ENCODE peak calls at places on chromosomes 4 and X, in seven cellular contexts. H is hepatocyte; E is upper lobe of left lung; Q is CD8-positive, alpha-beta T cell; G is mammary epithelial cell; P is upper lobe of right lung; Y is fibroblast of pulmonary artery. O is an unnamed sample.
A peak's percentile ranks its signal among the peaks of the same experiment; 100 is the strongest.

GRCh38 chr4:75544870-75545269 is 11.0 kb upstream of the ODAPH start:
- DNase-seq in H (no peak), E (no peak), Q (no peak), G (no peak), P (no peak), Y (no peak), O (no peak)

GRCh38 chrX:104988038-104988437 is 232.5 kb downstream of the TEX13A start:
- DNase-seq in H (no peak), E (no peak), Q (no peak), G (no peak), P (no peak), Y (no peak), O (no peak)

GRCh38 chrX:48974033-48974432 is 2.4 kb upstream of the KCND1 start:
- DNase-seq in H (no peak), E (no peak), Q (no peak), G (no peak), P (no peak), Y (no peak), O (no peak)

GRCh38 chr4:184851200-184851541 is 25.4 kb upstream of the ACSL1 start:
- DNase-seq in H (no peak), E (peak; percentile 64), Q (no peak), G (peak; percentile 9), P (no peak), Y (peak; percentile 67), O (no peak)

GRCh38 chr4:144733566-144733965 is 87.6 kb downstream of the HHIP start:
- DNase-seq in H (no peak), E (no peak), Q (no peak), G (no peak), P (no peak), Y (no peak), O (no peak)

GRCh38 chr4:26206339-26206738 is 114.5 kb upstream of the RBPJ start:
- DNase-seq in H (no peak), E (no peak), Q (no peak), G (no peak), P (no peak), Y (peak; percentile 85), O (no peak)

GRCh38 chr4:184347251-184348239 is 126.8 kb downstream of the IRF2 start:
- DNase-seq in H (peak; percentile 83), E (peak; percentile 67), Q (no peak), G (peak; percentile 74), P (no peak), Y (peak; percentile 52), O (no peak)

GRCh38 chr4:172011196-172011595 is 198.0 kb downstream of the GALNTL6 start:
- DNase-seq in H (no peak), E (no peak), Q (no peak), G (no peak), P (no peak), Y (no peak), O (peak; percentile 1)

GRCh38 chrX:9888953-9889470 is 78.1 kb upstream of the CLDN34 start:
- DNase-seq in H (no peak), E (no peak), Q (no peak), G (no peak), P (no peak), Y (no peak), O (no peak)

GRCh38 chr4:5635826-5636196 is 72.5 kb downstream of the EVC2 start:
- DNase-seq in H (no peak), E (no peak), Q (no peak), G (peak; percentile 87), P (no peak), Y (peak; percentile 43), O (no peak)

GRCh38 chrX:65643786-65644111 is 23.7 kb upstream of the MSN start:
- DNase-seq in H (no peak), E (peak; percentile 31), Q (no peak), G (peak; percentile 74), P (no peak), Y (no peak), O (no peak)

GRCh38 chr4:140136509-140136908 is 17.5 kb downstream of the MAML3 start:
- DNase-seq in H (no peak), E (no peak), Q (no peak), G (peak; percentile 68), P (no peak), Y (peak; percentile 38), O (no peak)

GRCh38 chrX:38768079-38768478 is 33.2 kb upstream of the MID1IP1 start:
- DNase-seq in H (peak; percentile 19), E (no peak), Q (no peak), G (peak; percentile 6), P (no peak), Y (peak; percentile 58), O (peak; percentile 7)

GRCh38 chr4:67931256-67931655 is 32.0 kb downstream of the TMPRSS11A start:
- DNase-seq in H (no peak), E (no peak), Q (no peak), G (no peak), P (no peak), Y (no peak), O (no peak)

GRCh38 chr4:17765514-17766286 is 15.7 kb downstream of the FAM184B start:
- DNase-seq in H (no peak), E (no peak), Q (no peak), G (no peak), P (no peak), Y (no peak), O (no peak)

GRCh38 chr4:185209031-185209851 is at the start of gene SNX25:
- DNase-seq in H (peak; percentile 95), E (peak; percentile 93), Q (peak; percentile 78), G (peak; percentile 79), P (peak; percentile 95), Y (peak; percentile 73), O (peak; percentile 64)

GRCh38 chrX:45517090-45517973 is 316.7 kb upstream of the DIPK2B start:
- DNase-seq in H (no peak), E (no peak), Q (no peak), G (peak; percentile 70), P (no peak), Y (peak; percentile 59), O (no peak)

GRCh38 chr4:139416073-139416673 is 37.7 kb upstream of the RAB33B start:
- DNase-seq in H (peak; percentile 40), E (no peak), Q (no peak), G (no peak), P (no peak), Y (peak; percentile 84), O (peak; percentile 55)

GRCh38 chrX:29518100-29518499 is 697.3 kb upstream of the MAGEB2 start:
- DNase-seq in H (no peak), E (no peak), Q (no peak), G (no peak), P (no peak), Y (no peak), O (no peak)

GRCh38 chr4:15703439-15703838 is 574 bp downstream of the BST1 start:
- DNase-seq in H (no peak), E (no peak), Q (no peak), G (no peak), P (no peak), Y (no peak), O (no peak)
- H3K4me3 ChIP-seq in H (no peak overlapping the region), E (peak overlapping the region; percentile 42), Q (peak overlapping the region; percentile 59), G (no peak overlapping the region), P (peak overlapping the region; percentile 50), Y (peak overlapping the region; percentile 54), O (peak overlapping the region; percentile 46)

GRCh38 chr4:121950212-121950679 is 1.6 kb downstream of the TRPC3 start:
- DNase-seq in H (peak; percentile 88), E (peak; percentile 71), Q (peak; percentile 81), G (peak; percentile 16), P (peak; percentile 90), Y (peak; percentile 57), O (peak; percentile 40)

GRCh38 chr4:121950680-121951569 is 935 bp downstream of the TRPC3 start:
- DNase-seq in H (peak; percentile 49), E (peak; percentile 28), Q (no peak), G (no peak), P (peak; percentile 66), Y (no peak), O (no peak)

GRCh38 chr4:121953860-121954259 is 2.0 kb upstream of the TRPC3 start:
- DNase-seq in H (no peak), E (no peak), Q (no peak), G (no peak), P (no peak), Y (no peak), O (peak; percentile 45)

GRCh38 chr4:121951570-121952110 is at the start of gene TRPC3:
- DNase-seq in H (peak; percentile 47), E (no peak), Q (no peak), G (peak; percentile 15), P (peak; percentile 70), Y (no peak), O (no peak)

DNA sequence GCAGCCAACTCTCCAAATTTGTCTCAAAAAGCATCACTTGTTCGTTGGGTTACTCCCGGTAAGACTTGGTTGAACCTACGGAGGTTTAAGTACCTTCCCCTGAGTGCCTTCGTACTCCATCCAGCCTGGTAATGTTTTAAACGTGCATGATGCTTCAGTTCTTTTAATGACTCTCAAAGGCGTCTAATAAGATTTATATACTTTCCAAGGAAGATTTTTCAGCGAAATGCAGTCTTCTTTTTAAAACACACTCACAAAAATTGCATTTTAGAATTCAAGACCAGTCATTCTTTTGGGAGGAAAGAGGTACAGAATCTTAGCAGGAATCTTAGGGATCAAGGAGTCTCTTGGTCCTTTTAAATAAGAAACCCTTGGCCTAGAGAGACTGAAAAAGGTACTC is 430 bp upstream of the TRPC3 start:
- DNase-seq in H (no peak), E (no peak), Q (no peak), G (no peak), P (no peak), Y (no peak), O (no peak)
- H3K4me3 ChIP-seq in H (peak overlapping the region; percentile 78), E (peak overlapping the region; percentile 51), Q (no peak overlapping the region), G (no peak overlapping the region), P (peak overlapping the region; percentile 60), Y (no peak overlapping the region), O (no peak overlapping the region)

GRCh38 chr4:142265946-142266345 is 580.2 kb downstream of the INPP4B start:
- DNase-seq in H (no peak), E (no peak), Q (no peak), G (no peak), P (no peak), Y (no peak), O (no peak)

GRCh38 chr4:142267101-142267500 is 579.0 kb downstream of the INPP4B start:
- DNase-seq in H (no peak), E (no peak), Q (no peak), G (no peak), P (no peak), Y (no peak), O (no peak)

GRCh38 chr4:142262956-142263355 is 583.1 kb downstream of the INPP4B start:
- DNase-seq in H (no peak), E (no peak), Q (no peak), G (no peak), P (no peak), Y (no peak), O (no peak)

GRCh38 chr4:142264961-142265360 is 581.1 kb downstream of the INPP4B start:
- DNase-seq in H (peak; percentile 5), E (no peak), Q (no peak), G (no peak), P (no peak), Y (peak; percentile 72), O (no peak)

DNA sequence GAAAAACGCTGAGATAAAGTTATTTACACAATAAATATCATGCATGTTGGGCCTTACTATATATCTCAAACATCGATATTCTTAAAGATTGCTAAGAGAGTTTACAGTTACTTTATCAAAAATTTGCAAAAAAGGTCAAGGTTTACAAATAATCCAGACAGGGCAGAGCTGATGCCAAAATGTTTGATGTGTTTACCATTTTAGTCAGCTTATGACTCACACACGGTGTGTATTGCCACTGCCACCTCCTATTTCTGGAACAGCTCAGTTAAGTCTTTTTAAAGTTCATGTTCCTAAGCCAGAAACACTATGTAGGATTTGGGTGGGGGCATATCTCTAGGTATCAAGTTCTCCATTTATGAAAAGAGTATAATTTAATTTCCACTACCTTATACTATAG is 580.6 kb downstream of the INPP4B start:
- DNase-seq in H (no peak), E (no peak), Q (no peak), G (peak; percentile 50), P (no peak), Y (peak; percentile 60), O (no peak)
- H3K4me3 ChIP-seq in H (no peak overlapping the region), E (no peak overlapping the region), Q (no peak overlapping the region), G (no peak overlapping the region), P (no peak overlapping the region), Y (no peak overlapping the region), O (no peak overlapping the region)

GRCh38 chr4:164384416-164384815 is 369.5 kb upstream of the SMIM31 start:
- DNase-seq in H (no peak), E (no peak), Q (no peak), G (no peak), P (no peak), Y (no peak), O (no peak)
- H3K4me3 ChIP-seq in H (no peak overlapping the region), E (no peak overlapping the region), Q (no peak overlapping the region), G (no peak overlapping the region), P (no peak overlapping the region), Y (no peak overlapping the region), O (no peak overlapping the region)

O was measured in Jurkat, Clone E6-1.